ENCODE peak calls at places on chromosomes 11 and 22, in four cellular contexts. N is NAMALWA; Q is IMR-90; S is activated CD4-positive, alpha-beta T cell treated with anti-CD3 and anti-CD28 coated beads, Interleukin-2, amount 50 U/mL, for 48 hours. F is an unnamed sample.

GRCh38 chr11:27462543-27462942 is 10.0 kb downstream of the LGR4 start:
- DNase-seq in N (no peak), Q (no peak), S (no peak), F (no peak)

GRCh38 chr11:125167292-125167953 is 2.9 kb downstream of the PKNOX2 start:
- DNase-seq in N (no peak), Q (peak), S (no peak), F (no peak)

GRCh38 chr22:49515486-49515885 is 312.2 kb downstream of the BRD1 start:
- DNase-seq in N (peak), Q (no peak), S (no peak), F (no peak)

GRCh38 chr22:17920145-17920605 is 104.2 kb downstream of the MICAL3 start:
- DNase-seq in N (no peak), Q (peak), S (no peak), F (peak)

GRCh38 chr11:22454461-22454860 is 116.3 kb downstream of the SLC17A6 start:
- DNase-seq in N (no peak), Q (peak), S (no peak), F (no peak)

GRCh38 chr11:117457031-117457785 is 129.6 kb downstream of the CEP164 start:
- DNase-seq in N (no peak), Q (no peak), S (no peak), F (no peak)

GRCh38 chr11:88175004-88175706 is at the start of gene RAB38:
- DNase-seq in N (no peak), Q (peak), S (peak), F (peak)

GRCh38 chr11:86519064-86519911 is 144.6 kb downstream of the CCDC81 start:
- DNase-seq in N (no peak), Q (peak), S (no peak), F (no peak)

GRCh38 chr22:27810566-27810965 is 9.0 kb upstream of the MN1 start:
- DNase-seq in N (no peak), Q (peak), S (no peak), F (no peak)

GRCh38 chr11:119118227-119118626 is 3.2 kb upstream of the HINFP start:
- DNase-seq in N (no peak), Q (no peak), S (no peak), F (no peak)

GRCh38 chr11:103877221-103877620 is 159.2 kb upstream of the DDI1 start:
- DNase-seq in N (no peak), Q (peak), S (no peak), F (no peak)

GRCh38 chr11:92596596-92597317 is 372.1 kb downstream of the FAT3 start:
- DNase-seq in N (no peak), Q (no peak), S (no peak), F (no peak)

GRCh38 chr11:75023446-75024067 is 34.8 kb downstream of the NEU3 start:
- DNase-seq in N (no peak), Q (peak), S (no peak), F (no peak)

GRCh38 chr11:125062931-125063428 is at the start of gene SLC37A2:
- DNase-seq in N (no peak), Q (peak), S (peak), F (peak)

GRCh38 chr11:130827697-130828377 is 88.4 kb downstream of the SNX19 start:
- DNase-seq in N (peak), Q (peak), S (peak), F (peak)

GRCh38 chr11:86869966-86870570 is 69.7 kb downstream of the PRSS23 start:
- DNase-seq in N (peak), Q (peak), S (peak), F (peak)

GRCh38 chr11:45651841-45652745 is 13.3 kb downstream of the CHST1 start:
- DNase-seq in N (no peak), Q (no peak), S (no peak), F (no peak)

GRCh38 chr11:134270250-134270714 is 5.9 kb upstream of the GLB1L3 start:
- DNase-seq in N (peak), Q (no peak), S (no peak), F (no peak)

GRCh38 chr11:116330439-116331185 is 442.2 kb downstream of the BUD13 start:
- DNase-seq in N (no peak), Q (no peak), S (no peak), F (no peak)

GRCh38 chr11:117273550-117274289 is 17.4 kb upstream of the BACE1-AS start:
- DNase-seq in N (no peak), Q (peak), S (no peak), F (no peak)

GRCh38 chr11:17012712-17013547 is 1.3 kb downstream of the PLEKHA7 start:
- DNase-seq in N (no peak), Q (peak), S (no peak), F (peak)

GRCh38 chr11:46901156-46901555 is 17.2 kb downstream of the LRP4 start:
- DNase-seq in N (no peak), Q (no peak), S (no peak), F (no peak)

GRCh38 chr11:1150769-1151365 is 6.9 kb upstream of the MUC5AC start:
- DNase-seq in N (no peak), Q (peak), S (no peak), F (peak)

GRCh38 chr11:13834463-13834862 is 128.1 kb upstream of the SPON1 start:
- DNase-seq in N (peak), Q (no peak), S (no peak), F (no peak)

GRCh38 chr22:42684462-42685195 is 35.4 kb upstream of the CYB5R3 start:
- DNase-seq in N (no peak), Q (no peak), S (no peak), F (peak)

GRCh38 chr11:1748467-1749019 is 1.9 kb downstream of the IFITM10 start:
- DNase-seq in N (no peak), Q (no peak), S (no peak), F (no peak)